ENCODE peak calls at places on chromosomes 2 and 18, in seven cellular contexts. V is H1, P is GM12878, O is SK-N-SH, L is K562, T is GM12891, Y is HepG2. E is an unnamed sample.

GRCh38 chr2:237966250-237966564 is 607 bp upstream of the UBE2F start:
- DNase-seq in T (no peak), V (no peak), Y (no peak), P (no peak), O (no peak), L (no peak), E (no peak)

GRCh38 chr2:170968205-170969003 is 39.4 kb downstream of the GORASP2 start:
- DNase-seq in L (no peak), V (no peak), P (no peak), O (no peak), Y (no peak), T (no peak), E (no peak)

GRCh38 chr2:68594674-68595492 is 48.5 kb upstream of the PROKR1 start:
- DNase-seq in V (peak), T (no peak), P (peak), L (peak), Y (peak), O (peak), E (no peak)

GRCh38 chr2:233266481-233266880 is 15.0 kb downstream of the ATG16L1 start:
- DNase-seq in L (no peak), V (no peak), T (no peak), Y (no peak), O (no peak), P (no peak), E (no peak)

GRCh38 chr2:173355866-173356508 is 1.3 kb downstream of the CDCA7 start:
- DNase-seq in Y (peak), P (no peak), V (no peak), T (no peak), O (no peak), L (no peak), E (no peak)

GRCh38 chr2:217365656-217366055 is 505.8 kb upstream of the TNP1 start:
- DNase-seq in P (no peak), V (no peak), T (no peak), L (no peak), Y (no peak), O (no peak), E (no peak)

GRCh38 chr2:58109481-58109880 is 62.9 kb downstream of the VRK2 start:
- DNase-seq in L (no peak), V (no peak), T (no peak), Y (no peak), P (no peak), O (no peak), E (no peak)

GRCh38 chr18:46407471-46408166 is 249.4 kb downstream of the LOXHD1 start:
- DNase-seq in T (no peak), V (no peak), L (no peak), O (no peak), P (no peak), Y (no peak), E (no peak)

GRCh38 chr2:227450921-227451654 is 20.9 kb upstream of the AGFG1 start:
- DNase-seq in O (peak), L (peak), V (no peak), T (no peak), Y (peak), P (no peak), E (no peak)

GRCh38 chr2:42954227-42954962 is 162.0 kb upstream of the HAAO start:
- DNase-seq in O (no peak), V (no peak), P (no peak), Y (peak), L (no peak), T (no peak), E (no peak)

GRCh38 chr2:8847400-8847799 is 10.0 kb upstream of the KIDINS220 start:
- DNase-seq in T (no peak), V (no peak), L (no peak), Y (no peak), P (no peak), O (no peak), E (no peak)

GRCh38 chr2:118667366-118667765 is 180.1 kb downstream of the EN1 start:
- DNase-seq in T (no peak), P (no peak), Y (no peak), O (no peak), L (no peak), V (no peak), E (no peak)

GRCh38 chr2:138115664-138116063 is 151.4 kb downstream of the HNMT start:
- DNase-seq in O (no peak), T (no peak), Y (no peak), V (no peak), L (peak), P (no peak), E (no peak)

GRCh38 chr2:138949517-138949916 is 169.3 kb upstream of the NXPH2 start:
- DNase-seq in P (no peak), L (no peak), V (no peak), Y (no peak), O (no peak), T (no peak), E (no peak)

GRCh38 chr18:77250926-77251729 is 1.5 kb downstream of the GALR1 start:
- DNase-seq in O (peak), Y (no peak), V (peak), P (no peak), L (no peak), T (peak), E (no peak)

GRCh38 chr18:48398074-48398473 is 11.1 kb downstream of the ZBTB7C start:
- DNase-seq in O (no peak), P (no peak), L (no peak), T (no peak), Y (no peak), V (no peak), E (no peak)

GRCh38 chr2:86807462-86808275 is 17.0 kb upstream of the CD8A start:
- DNase-seq in O (peak), T (no peak), V (peak), Y (peak), L (no peak), P (no peak), E (no peak)

GRCh38 chr2:8515390-8515761 is 166.5 kb upstream of the ID2 start:
- DNase-seq in V (no peak), P (peak), T (peak), Y (no peak), L (no peak), O (no peak), E (peak)

GRCh38 chr2:215921884-215922283 is 91.5 kb downstream of the MREG start:
- DNase-seq in Y (peak), O (no peak), P (no peak), L (no peak), V (no peak), T (no peak), E (no peak)

GRCh38 chr2:118698564-118698963 is 148.9 kb downstream of the EN1 start:
- DNase-seq in O (no peak), Y (no peak), T (no peak), L (no peak), V (no peak), P (no peak), E (no peak)

GRCh38 chr2:109447251-109447661 is 166.5 kb downstream of the SEPTIN10 start:
- DNase-seq in L (no peak), Y (no peak), O (peak), T (no peak), P (no peak), V (no peak), E (no peak)

GRCh38 chr2:146979746-146980145 is 865.1 kb upstream of the ACVR2A start:
- DNase-seq in P (no peak), Y (no peak), V (no peak), L (no peak), O (no peak), T (no peak), E (no peak)

DNA sequence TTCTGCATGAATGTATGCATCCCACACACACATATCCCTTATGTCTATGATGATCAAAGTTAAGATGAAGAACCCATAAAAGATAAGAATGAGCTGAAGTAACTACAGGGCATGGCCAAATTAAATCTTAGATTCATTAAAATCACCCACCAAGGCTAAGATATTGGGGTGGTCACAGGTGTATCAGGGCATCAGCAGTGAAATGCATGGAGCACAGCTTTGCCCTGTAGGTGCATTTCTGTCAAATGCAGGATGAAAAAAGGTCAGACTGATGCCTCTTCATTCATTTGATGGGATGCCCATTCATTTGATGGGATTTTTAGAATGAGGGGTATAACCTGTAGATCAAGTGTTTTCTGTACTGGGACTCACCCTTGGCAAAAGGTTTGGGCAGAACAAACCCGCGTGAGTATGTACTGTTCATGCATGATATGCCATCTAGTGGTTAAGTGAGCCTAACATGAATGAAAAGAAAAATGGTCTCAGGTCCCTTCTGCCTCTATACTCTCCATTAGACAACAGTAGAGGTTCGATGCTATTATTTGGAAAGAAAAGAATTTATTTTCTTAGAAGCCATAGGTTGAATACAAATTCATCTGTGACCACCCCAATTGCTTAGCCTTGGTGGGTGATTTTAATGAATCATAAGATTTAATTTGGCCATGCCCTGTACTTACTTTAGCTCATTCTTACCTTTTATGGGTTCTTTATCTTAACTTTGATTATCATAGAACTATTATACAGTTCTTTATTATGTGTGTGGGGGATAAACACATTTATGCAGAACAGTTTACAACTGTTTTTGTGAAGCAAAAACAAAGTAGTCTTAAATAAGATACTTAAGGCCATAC is 43.2 kb upstream of the NOSTRIN start:
- DNase-seq in Y (peak), P (peak), O (peak), L (peak), T (peak), V (no peak), E (no peak)
- TF ChIP-seq TAF1 in Y (no peak), P (no peak), O (no peak), L (no peak), T (no peak), V (no peak), E (no peak)

GRCh38 chr2:37390777-37391176 is 46.3 kb downstream of the QPCT start:
- DNase-seq in V (no peak), Y (no peak), P (no peak), T (no peak), O (no peak), L (no peak), E (no peak)

GRCh38 chr2:37388074-37388473 is 43.6 kb downstream of the QPCT start:
- DNase-seq in P (no peak), V (peak), Y (no peak), L (no peak), O (no peak), T (no peak), E (no peak)

GRCh38 chr2:37389395-37389794 is 45.0 kb downstream of the QPCT start:
- DNase-seq in P (no peak), L (no peak), V (peak), O (no peak), T (no peak), Y (no peak), E (no peak)

GRCh38 chr2:37392428-37392827 is 48.0 kb downstream of the QPCT start:
- DNase-seq in L (no peak), T (no peak), P (no peak), Y (no peak), O (no peak), V (no peak), E (no peak)

DNA sequence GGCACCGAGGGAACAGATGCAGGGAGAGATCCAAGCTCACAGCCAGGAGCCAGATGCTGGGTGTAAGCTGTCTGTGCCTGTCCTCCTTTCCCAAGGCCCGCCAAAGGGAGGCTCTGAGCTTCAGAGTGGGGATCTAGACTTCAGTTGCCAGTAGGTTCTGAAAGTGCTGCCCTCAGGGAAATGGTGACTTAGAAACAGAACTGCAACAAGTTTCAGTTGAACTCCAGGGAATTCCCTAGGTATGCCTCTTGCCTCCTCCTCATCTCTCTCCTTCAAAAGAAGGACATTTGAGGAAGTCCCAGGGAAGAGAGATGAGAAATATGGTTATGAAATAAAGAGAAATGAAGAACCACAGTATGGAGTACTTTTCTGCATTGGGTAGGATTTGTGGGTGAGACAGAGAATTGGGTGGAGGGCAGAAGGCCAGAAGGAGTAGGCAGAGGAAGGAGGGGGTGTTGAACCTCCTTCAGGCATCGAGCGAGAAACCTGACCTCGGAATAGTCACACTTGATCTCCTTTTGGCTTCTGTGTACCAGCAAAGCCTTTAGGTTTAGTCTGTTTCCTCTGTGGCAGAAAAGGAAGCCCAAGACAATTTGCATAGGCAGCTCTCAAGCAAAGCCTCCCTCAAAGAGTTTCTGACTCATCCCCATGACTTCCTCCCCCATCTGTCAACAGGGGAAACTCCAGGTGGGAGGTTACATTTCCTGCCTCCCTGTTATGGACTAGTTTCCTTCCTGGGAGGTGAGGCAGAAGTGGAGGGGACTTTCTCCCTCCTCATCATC is 45.7 kb downstream of the QPCT start:
- DNase-seq in T (peak), V (peak), O (no peak), L (peak), P (peak), Y (peak), E (peak)
- TF ChIP-seq POLR2AphosphoS5 in T (peak), V (no peak), O (peak), L (no peak), P (no peak), Y (no peak), E (no peak)

GRCh38 chr18:12079504-12080237 is 14.0 kb upstream of the ANKRD62 start:
- DNase-seq in O (no peak), V (no peak), T (no peak), P (no peak), L (no peak), Y (peak), E (no peak)
- TF ChIP-seq TAF1 in O (no peak), V (no peak), T (no peak), P (no peak), L (no peak), Y (no peak), E (no peak)

DNA sequence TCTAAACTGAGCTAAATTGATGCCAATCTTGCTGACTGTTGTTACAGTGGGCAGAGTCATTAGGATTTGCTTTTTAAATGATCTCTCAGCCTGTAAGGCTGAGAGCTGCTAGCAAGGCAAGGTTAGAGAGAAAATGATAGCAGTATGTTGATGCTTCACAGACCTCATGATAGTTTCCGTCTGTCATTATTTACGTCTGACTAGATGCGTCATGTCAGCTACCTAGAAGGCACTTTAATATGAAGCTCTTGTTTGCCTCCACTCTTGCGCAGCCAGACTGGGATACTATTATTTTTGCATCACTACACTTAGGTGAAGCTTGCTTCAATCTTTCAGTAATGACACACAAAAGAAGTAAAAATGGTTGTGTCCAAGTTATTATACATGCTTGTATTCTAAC is 313.8 kb downstream of the LNPK start:
- DNase-seq in Y (no peak), V (no peak), T (no peak), P (no peak), O (no peak), L (no peak), E (no peak)
- TF ChIP-seq POLR2AphosphoS5 in Y (no peak), V (no peak), T (no peak), P (no peak), O (no peak), L (no peak), E (no peak)